ENCODE peak calls at places on chromosomes 6 and 20, in six cellular contexts. U is mammary epithelial cell, J is GM23338, P is PC-9, G is hepatocyte, L is fibroblast of lung. T is an unnamed sample. For H3K4me1, the result is how much of the 10 kb centered on the place peaks cover.

GRCh38 chr20:11849270-11849920 is 68.3 kb upstream of the BTBD3 start:
- DNase-seq in U (no peak), L (peak), P (no peak), G (no peak), J (no peak), T (peak)

GRCh38 chr6:7675353-7675945 is 50.5 kb upstream of the BMP6 start:
- DNase-seq in G (no peak), P (no peak), J (no peak), U (no peak), L (no peak), T (no peak)

GRCh38 chr6:111550953-111551352 is 54.7 kb downstream of the TRAF3IP2 start:
- DNase-seq in G (no peak), L (no peak), J (no peak), U (no peak), P (no peak), T (no peak)

GRCh38 chr6:167244991-167245390 is 46.1 kb upstream of the UNC93A start:
- DNase-seq in G (no peak), L (no peak), U (no peak), P (no peak), J (peak), T (no peak)

GRCh38 chr6:328184-328670 is 35.9 kb downstream of the DUSP22 start:
- DNase-seq in L (peak), U (peak), P (no peak), J (no peak), G (peak), T (peak)

GRCh38 chr6:13565921-13566320 is 8.5 kb upstream of the SIRT5 start:
- DNase-seq in L (no peak), P (no peak), G (no peak), U (no peak), J (no peak), T (no peak)

GRCh38 chr20:3777726-3778629 is 3.3 kb downstream of the SPEF1 start:
- DNase-seq in P (peak), G (peak), U (peak), J (peak), L (peak), T (no peak)

GRCh38 chr6:149132336-149132735 is 185.2 kb upstream of the TAB2 start:
- DNase-seq in U (no peak), G (no peak), P (no peak), J (no peak), L (no peak), T (no peak)

GRCh38 chr6:136640132-136640915 is 90.1 kb upstream of the MAP7 start:
- DNase-seq in P (no peak), G (no peak), J (no peak), U (peak), L (peak), T (peak)

GRCh38 chr6:169961772-169962561 is 210.5 kb downstream of the ERMARD start:
- DNase-seq in G (peak), J (peak), L (no peak), U (no peak), P (no peak), T (no peak)

GRCh38 chr6:110378552-110378951 is 20.4 kb upstream of the METTL24 start:
- DNase-seq in L (no peak), G (peak), P (no peak), U (no peak), J (peak), T (no peak)

GRCh38 chr20:4062721-4063606 is 47.6 kb upstream of the RNF24 start:
- DNase-seq in G (no peak), L (peak), P (no peak), J (no peak), U (no peak), T (no peak)

GRCh38 chr20:12175538-12175937 is 257.8 kb downstream of the BTBD3 start:
- DNase-seq in U (peak), P (no peak), J (no peak), G (no peak), L (no peak), T (no peak)

GRCh38 chr20:6802227-6802626 is 34.7 kb downstream of the BMP2 start:
- DNase-seq in J (no peak), U (peak), G (no peak), L (no peak), P (no peak), T (no peak)

GRCh38 chr6:16684195-16684689 is 77.0 kb downstream of the ATXN1 start:
- DNase-seq in U (peak), L (peak), G (no peak), P (no peak), J (no peak), T (peak)

GRCh38 chr6:88349511-88349910 is 183.4 kb upstream of the CNR1 start:
- DNase-seq in L (no peak), U (peak), P (no peak), G (no peak), J (no peak), T (peak)

GRCh38 chr6:150723857-150724256 is 124.2 kb downstream of the PLEKHG1 start:
- DNase-seq in G (no peak), L (no peak), U (peak), J (no peak), P (no peak), T (peak)

GRCh38 chr6:46243754-46244153 is 73.0 kb upstream of the ENPP5 start:
- DNase-seq in P (no peak), U (no peak), J (no peak), G (no peak), L (no peak), T (no peak)

GRCh38 chr6:27565839-27566779 is 93.2 kb upstream of the ZNF184 start:
- DNase-seq in L (no peak), U (no peak), J (peak), P (no peak), G (peak), T (no peak)

GRCh38 chr6:29760328-29760727 is 37.1 kb downstream of the HLA-F start:
- DNase-seq in U (no peak), G (no peak), L (no peak), J (peak), P (no peak), T (no peak)

GRCh38 chr6:108187519-108187918 is 21.7 kb downstream of the NR2E1 start:
- DNase-seq in G (no peak), P (no peak), J (no peak), U (no peak), L (no peak), T (no peak)

GRCh38 chr6:149223934-149224333 is 93.6 kb upstream of the TAB2 start:
- DNase-seq in L (no peak), J (no peak), U (no peak), G (no peak), P (no peak), T (no peak)

GRCh38 chr20:60262967-60263603 is 304.9 kb downstream of the CDH26 start:
- DNase-seq in J (peak), U (peak), P (peak), G (no peak), L (peak), T (no peak)

GRCh38 chr20:11011653-11012052 is 337.9 kb upstream of the JAG1 start:
- DNase-seq in G (no peak), U (no peak), L (no peak), P (no peak), J (no peak), T (no peak)

GRCh38 chr6:129860901-129861665 is at the start of gene TMEM244:
- DNase-seq in G (no peak), L (peak), P (no peak), J (no peak), U (no peak), T (peak)

GRCh38 chr6:137661601-137662000 is 167.4 kb upstream of the OLIG3 start:
- DNase-seq in G (no peak), L (peak), U (peak), P (no peak), J (peak), T (no peak)

GRCh38 chr6:43334466-43335095 is 26.0 kb upstream of the CRIP3 start:
- DNase-seq in G (peak), P (peak), U (peak), J (peak), L (peak), T (peak)

GRCh38 chr6:82072113-82072512 is 175.4 kb downstream of the IBTK start:
- DNase-seq in L (no peak), P (no peak), G (no peak), U (peak), J (no peak), T (no peak)

GRCh38 chr6:46160102-46160501 is 10.7 kb downstream of the ENPP5 start:
- DNase-seq in P (no peak), U (no peak), G (no peak), J (no peak), L (no peak), T (no peak)

GRCh38 chr6:96571551-96571950 is 8.6 kb downstream of the FHL5 start:
- DNase-seq in G (no peak), P (no peak), J (no peak), L (no peak), U (no peak), T (no peak)

GRCh38 chr6:116064626-116065025 is 3.9 kb upstream of the FRK start:
- DNase-seq in U (no peak), L (no peak), P (no peak), G (no peak), J (no peak), T (no peak)

GRCh38 chr6:155493694-155494143 is 38.1 kb upstream of the NOX3 start:
- DNase-seq in L (peak), U (peak), G (peak), J (peak), P (peak), T (peak)

GRCh38 chr6:25254671-25255070 is 24.5 kb upstream of the CARMIL1 start:
- DNase-seq in P (no peak), G (no peak), L (no peak), J (no peak), U (no peak), T (no peak)
- TF ChIP-seq CTCF in P (no peak), G (no peak), L (no peak), J (no peak), U (no peak), T (no peak)

DNA sequence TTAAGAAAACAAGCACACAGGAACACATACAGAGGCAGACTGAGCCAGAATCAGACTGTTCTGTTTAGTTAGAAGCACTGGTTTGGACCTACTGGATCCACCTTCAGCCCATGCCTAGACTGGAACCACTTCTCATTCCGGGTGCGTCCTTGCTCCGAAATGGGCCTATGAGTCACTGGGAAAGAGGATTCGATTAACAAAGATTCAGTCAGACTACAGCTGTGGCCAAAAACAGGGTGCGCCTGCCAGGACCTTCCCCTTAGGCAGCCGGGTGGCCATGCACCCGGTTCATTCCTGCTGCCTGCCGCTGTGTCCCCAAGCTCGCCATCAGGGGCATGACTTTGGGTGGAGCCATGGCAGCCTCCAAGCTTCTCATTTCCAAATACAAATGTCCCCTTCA is 14.5 kb upstream of the KCNK5 start:
- DNase-seq in U (peak), J (peak), L (no peak), G (no peak), P (no peak), T (no peak)
- H2AFZ ChIP-seq in U (peak), J (peak), L (no peak), G (no peak), P (no peak), T (no peak)

DNA sequence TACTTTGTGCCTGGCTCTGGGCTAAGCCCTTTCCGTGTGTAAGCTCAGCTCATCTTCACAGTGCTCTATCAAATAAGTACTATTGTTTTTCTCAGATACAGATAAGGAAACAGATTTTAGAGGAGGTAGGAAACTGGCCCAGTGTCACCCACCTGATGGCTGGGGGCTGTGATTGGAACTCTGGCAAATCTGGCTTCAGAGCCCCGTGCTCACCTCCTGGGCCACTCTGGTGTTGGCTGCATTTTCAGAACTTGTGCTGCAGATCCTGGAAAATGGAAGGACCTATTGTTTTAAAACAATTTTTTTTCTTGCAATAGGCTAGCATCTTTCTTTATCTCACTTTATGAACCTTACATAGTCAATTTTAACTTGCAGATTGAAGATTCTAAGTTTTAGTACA is 5.7 kb downstream of the STX16 start:
- DNase-seq in J (no peak), G (no peak), U (no peak), P (no peak), L (no peak), T (no peak)
- H3K4me1 ChIP-seq in J (half or more), G (under half), U (under half), P (under half), L (under half), T (under half)

GRCh38 chr6:105514306-105514705 is 111.4 kb upstream of the PREP start:
- DNase-seq in U (no peak), J (no peak), P (no peak), L (no peak), G (no peak), T (no peak)

GRCh38 chr6:105511639-105512038 is 108.8 kb upstream of the PREP start:
- DNase-seq in J (no peak), U (no peak), L (no peak), P (no peak), G (no peak), T (no peak)

GRCh38 chr6:105510746-105511145 is 107.9 kb upstream of the PREP start:
- DNase-seq in L (no peak), P (no peak), J (no peak), G (no peak), U (peak), T (peak)

GRCh38 chr6:105507811-105508210 is 104.9 kb upstream of the PREP start:
- DNase-seq in L (no peak), J (no peak), P (no peak), G (no peak), U (no peak), T (peak)

GRCh38 chr6:105509506-105510331 is 106.8 kb upstream of the PREP start:
- DNase-seq in G (peak), L (peak), P (no peak), U (no peak), J (peak), T (no peak)
- TF ChIP-seq CTCF in G (peak), L (peak), P (no peak), U (no peak), J (peak), T (peak)

GRCh38 chr20:37314617-37315292 is 25.3 kb downstream of the MANBAL start:
- DNase-seq in G (no peak), J (no peak), L (peak), U (no peak), P (no peak), T (no peak)
- H2AFZ ChIP-seq in G (no peak), J (no peak), L (peak), U (peak), P (no peak), T (no peak)

DNA sequence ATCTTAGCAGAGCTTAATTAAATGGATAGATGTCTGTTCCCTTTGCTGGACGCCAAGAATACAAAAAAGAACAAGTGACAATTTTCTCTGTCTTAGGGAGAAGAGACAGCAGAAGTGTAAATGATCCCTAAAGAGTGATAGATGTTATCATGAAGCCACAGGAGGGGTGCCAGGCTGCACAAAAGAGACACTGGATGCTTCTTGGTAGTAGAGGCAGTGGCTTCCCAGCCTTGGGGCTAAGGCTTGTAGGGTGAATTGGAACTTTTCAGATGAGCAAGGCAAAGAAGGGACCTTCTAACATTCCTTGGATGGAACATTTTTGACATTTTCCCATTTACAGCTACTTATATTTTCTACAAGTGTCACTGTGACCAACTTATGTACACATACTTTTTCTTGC is 58.0 kb downstream of the CCN2 start:
- DNase-seq in J (no peak), G (no peak), U (no peak), P (no peak), L (no peak), T (no peak)
- H3K4me1 ChIP-seq in J (under half), G (under half), U (under half), P (under half), L (under half), T (under half)

GRCh38 chr20:38223743-38224100 is 36.8 kb downstream of the KIAA1755 start:
- DNase-seq in G (no peak), U (no peak), P (no peak), L (no peak), J (no peak), T (no peak)

GRCh38 chr20:38221041-38221589 is 39.4 kb downstream of the KIAA1755 start:
- DNase-seq in G (peak), P (peak), J (peak), L (peak), U (peak), T (peak)

GRCh38 chr20:38222231-38222922 is 38.2 kb downstream of the KIAA1755 start:
- DNase-seq in L (peak), J (peak), G (peak), P (peak), U (peak), T (no peak)

GRCh38 chr20:38224534-38224933 is 36.0 kb downstream of the KIAA1755 start:
- DNase-seq in J (no peak), P (no peak), U (no peak), L (no peak), G (no peak), T (no peak)

GRCh38 chr20:38222923-38223742 is 37.4 kb downstream of the KIAA1755 start:
- DNase-seq in U (no peak), J (no peak), L (no peak), G (no peak), P (no peak), T (no peak)
- TF ChIP-seq CTCF in U (no peak), J (no peak), L (no peak), G (no peak), P (peak), T (no peak)

DNA sequence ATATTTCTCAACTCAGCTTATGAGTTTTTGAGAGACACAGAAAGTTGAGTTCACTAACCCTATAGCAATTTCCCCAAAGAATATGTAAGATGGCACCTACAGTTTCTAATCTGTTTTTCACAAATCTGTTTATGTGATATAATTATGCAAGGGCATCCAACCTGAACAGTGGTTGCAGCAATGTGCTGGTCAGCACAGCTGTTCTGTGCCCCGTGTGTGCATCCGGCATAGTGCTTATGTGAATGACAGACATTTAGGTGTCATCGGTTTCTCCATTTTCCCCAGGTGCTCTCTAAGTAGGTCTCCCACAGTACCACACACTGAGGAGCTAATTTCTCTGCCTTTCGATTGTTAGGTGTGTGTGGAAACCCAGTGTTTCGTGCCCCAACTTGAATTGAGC is 7.7 kb upstream of the BACH2 start:
- DNase-seq in L (no peak), P (no peak), J (no peak), U (no peak), G (no peak), T (no peak)
- H2AFZ ChIP-seq in L (no peak), P (no peak), J (no peak), U (no peak), G (no peak), T (no peak)

GRCh38 chr6:33581186-33581585 is 1.1 kb upstream of the BAK1 start:
- DNase-seq in G (no peak), J (no peak), P (no peak), U (no peak), L (no peak), T (no peak)
- H3K4me1 ChIP-seq in G (under half), J (under half), P (under half), U (under half), L (under half), T (under half)